ENCODE peak calls at places on chromosomes 3 and 15, in five cellular contexts. Y is heart left ventricle, H is amygdala, W is NCI-H748 treated with DMSO at 0.1 percent for 48 hours, Z is T-helper 2 cell. A is an unnamed sample.

GRCh38 chr3:23915537-23916108 is 1.2 kb downstream of the NKIRAS1 start:
- DNase-seq in Y (no peak), H (no peak), W (no peak), Z (no peak), A (peak; percentile 23)

GRCh38 chr15:75202251-75203016 is 752 bp downstream of the C15orf39 start:
- DNase-seq in Y (peak; percentile 81), H (no peak), W (no peak), Z (peak; percentile 76), A (peak; percentile 80)

GRCh38 chr3:115523467-115523866 is 99.8 kb upstream of the GAP43 start:
- DNase-seq in Y (no peak), H (no peak), W (no peak), Z (no peak), A (no peak)

GRCh38 chr3:128804017-128804816 is 75.2 kb upstream of the ACAD9 start:
- DNase-seq in Y (no peak), H (no peak), W (no peak), Z (peak; percentile 15), A (peak; percentile 31)

GRCh38 chr15:72948662-72949061 is 103.6 kb upstream of the NEO1 start:
- DNase-seq in Y (no peak), H (no peak), W (no peak), Z (no peak), A (no peak)

GRCh38 chr3:143035466-143036214 is 34.3 kb downstream of the U2SURP start:
- DNase-seq in Y (no peak), H (no peak), W (no peak), Z (no peak), A (no peak)

GRCh38 chr3:73136941-73137340 is 75.5 kb downstream of the EBLN2 start:
- DNase-seq in Y (no peak), H (no peak), W (peak; percentile 56), Z (no peak), A (no peak)

GRCh38 chr3:52029053-52029452 is 27.3 kb downstream of the DUSP7 start:
- DNase-seq in Y (no peak), H (no peak), W (no peak), Z (no peak), A (no peak)

GRCh38 chr15:25830844-25831443 is 32.2 kb downstream of the ATP10A start:
- DNase-seq in Y (peak; percentile 67), H (no peak), W (no peak), Z (no peak), A (peak; percentile 84)

GRCh38 chr3:58556761-58557181 is 19.8 kb upstream of the ACOX2 start:
- DNase-seq in Y (no peak), H (no peak), W (no peak), Z (no peak), A (no peak)

GRCh38 chr3:192409203-192409837 is 318.0 kb downstream of the FGF12 start:
- DNase-seq in Y (peak; percentile 49), H (no peak), W (peak; percentile 23), Z (no peak), A (peak; percentile 23)

GRCh38 chr3:45545476-45545875 is 49.1 kb upstream of the LIMD1 start:
- DNase-seq in Y (peak; percentile 72), H (peak; percentile 66), W (no peak), Z (no peak), A (peak; percentile 58)

A was measured in EL.